ENCODE peak calls at places on chromosomes 13 and 19, in seven cellular contexts. One of them, this sample, is unnamed.

GRCh38 chr19:12721656-12722565 is 1.8 kb downstream of the TNPO2 start:
- DNase-seq in CD8-positive, alpha-beta memory T cell: peak; percentile 45
- DNase-seq in lower leg skin: peak; percentile 94
- DNase-seq in GM23338: peak; percentile 93
- DNase-seq in brain microvascular endothelial cell: peak; percentile 41
- DNase-seq in CD4-positive, CD25-positive, alpha-beta regulatory T cell: peak; percentile 63
- DNase-seq in breast epithelium: peak; percentile 69
- DNase-seq in this sample: peak; percentile 41

GRCh38 chr19:6761053-6761676 is 6.1 kb downstream of the SH2D3A start:
- DNase-seq in GM23338: peak; percentile 68
- DNase-seq in CD4-positive, CD25-positive, alpha-beta regulatory T cell: peak; percentile 39
- DNase-seq in brain microvascular endothelial cell: no peak
- DNase-seq in CD8-positive, alpha-beta memory T cell: no peak
- DNase-seq in lower leg skin: no peak
- DNase-seq in breast epithelium: no peak
- DNase-seq in this sample: no peak

GRCh38 chr13:43830481-43830873 is 43.7 kb upstream of the ENOX1 start:
- DNase-seq in brain microvascular endothelial cell: peak; percentile 43
- DNase-seq in lower leg skin: no peak
- DNase-seq in CD4-positive, CD25-positive, alpha-beta regulatory T cell: no peak
- DNase-seq in CD8-positive, alpha-beta memory T cell: no peak
- DNase-seq in breast epithelium: no peak
- DNase-seq in GM23338: no peak
- DNase-seq in this sample: no peak

GRCh38 chr13:46885018-46885417 is 11.8 kb downstream of the HTR2A start:
- DNase-seq in CD4-positive, CD25-positive, alpha-beta regulatory T cell: no peak
- DNase-seq in lower leg skin: no peak
- DNase-seq in CD8-positive, alpha-beta memory T cell: no peak
- DNase-seq in breast epithelium: no peak
- DNase-seq in brain microvascular endothelial cell: peak; percentile 38
- DNase-seq in GM23338: no peak
- DNase-seq in this sample: no peak

GRCh38 chr19:10517361-10517759 is at the start of gene S1PR5:
- DNase-seq in brain microvascular endothelial cell: no peak
- DNase-seq in GM23338: peak; percentile 68
- DNase-seq in lower leg skin: no peak
- DNase-seq in CD8-positive, alpha-beta memory T cell: peak; percentile 39
- DNase-seq in CD4-positive, CD25-positive, alpha-beta regulatory T cell: no peak
- DNase-seq in breast epithelium: no peak
- DNase-seq in this sample: no peak

GRCh38 chr19:13692096-13692495 is 72.2 kb upstream of the MRI1 start:
- DNase-seq in CD4-positive, CD25-positive, alpha-beta regulatory T cell: no peak
- DNase-seq in GM23338: no peak
- DNase-seq in breast epithelium: no peak
- DNase-seq in brain microvascular endothelial cell: no peak
- DNase-seq in CD8-positive, alpha-beta memory T cell: no peak
- DNase-seq in lower leg skin: no peak
- DNase-seq in this sample: peak; percentile 51

GRCh38 chr19:34479396-34479795 is 2.2 kb upstream of the WTIP start:
- DNase-seq in CD4-positive, CD25-positive, alpha-beta regulatory T cell: no peak
- DNase-seq in CD8-positive, alpha-beta memory T cell: no peak
- DNase-seq in brain microvascular endothelial cell: no peak
- DNase-seq in breast epithelium: no peak
- DNase-seq in GM23338: no peak
- DNase-seq in lower leg skin: peak; percentile 25
- DNase-seq in this sample: no peak

GRCh38 chr13:67043901-67044300 is 186.2 kb downstream of the PCDH9 start:
- DNase-seq in CD4-positive, CD25-positive, alpha-beta regulatory T cell: no peak
- DNase-seq in CD8-positive, alpha-beta memory T cell: no peak
- DNase-seq in GM23338: no peak
- DNase-seq in brain microvascular endothelial cell: peak; percentile 69
- DNase-seq in lower leg skin: no peak
- DNase-seq in breast epithelium: no peak
- DNase-seq in this sample: no peak

GRCh38 chr13:99005609-99006008 is 27.7 kb upstream of the DOCK9 start:
- DNase-seq in lower leg skin: no peak
- DNase-seq in brain microvascular endothelial cell: no peak
- DNase-seq in CD8-positive, alpha-beta memory T cell: no peak
- DNase-seq in GM23338: no peak
- DNase-seq in breast epithelium: no peak
- DNase-seq in CD4-positive, CD25-positive, alpha-beta regulatory T cell: no peak
- DNase-seq in this sample: no peak

GRCh38 chr13:43019811-43020210 is 3.6 kb upstream of the DNAJC15 start:
- DNase-seq in breast epithelium: no peak
- DNase-seq in lower leg skin: no peak
- DNase-seq in CD4-positive, CD25-positive, alpha-beta regulatory T cell: no peak
- DNase-seq in GM23338: no peak
- DNase-seq in CD8-positive, alpha-beta memory T cell: no peak
- DNase-seq in brain microvascular endothelial cell: no peak
- DNase-seq in this sample: no peak

GRCh38 chr19:38307597-38307996 is 3.5 kb downstream of the C19orf33 start:
- DNase-seq in CD8-positive, alpha-beta memory T cell: no peak
- DNase-seq in breast epithelium: no peak
- DNase-seq in brain microvascular endothelial cell: no peak
- DNase-seq in CD4-positive, CD25-positive, alpha-beta regulatory T cell: no peak
- DNase-seq in GM23338: no peak
- DNase-seq in lower leg skin: no peak
- DNase-seq in this sample: no peak

GRCh38 chr19:53545271-53546065 is 7.5 kb downstream of the ZNF331 start:
- DNase-seq in brain microvascular endothelial cell: peak; percentile 55
- DNase-seq in CD8-positive, alpha-beta memory T cell: no peak
- DNase-seq in GM23338: peak; percentile 17
- DNase-seq in lower leg skin: no peak
- DNase-seq in breast epithelium: no peak
- DNase-seq in CD4-positive, CD25-positive, alpha-beta regulatory T cell: no peak
- DNase-seq in this sample: no peak

GRCh38 chr13:22800726-22801401 is 379.9 kb upstream of the SGCG start:
- DNase-seq in CD4-positive, CD25-positive, alpha-beta regulatory T cell: no peak
- DNase-seq in breast epithelium: peak; percentile 21
- DNase-seq in brain microvascular endothelial cell: no peak
- DNase-seq in lower leg skin: no peak
- DNase-seq in GM23338: no peak
- DNase-seq in CD8-positive, alpha-beta memory T cell: no peak
- DNase-seq in this sample: no peak

GRCh38 chr19:33490041-33490451 is 31.5 kb downstream of the PEPD start:
- DNase-seq in CD8-positive, alpha-beta memory T cell: no peak
- DNase-seq in brain microvascular endothelial cell: no peak
- DNase-seq in lower leg skin: peak; percentile 70
- DNase-seq in GM23338: no peak
- DNase-seq in CD4-positive, CD25-positive, alpha-beta regulatory T cell: no peak
- DNase-seq in breast epithelium: no peak
- DNase-seq in this sample: no peak

GRCh38 chr13:40664100-40665060 is 2.1 kb downstream of the FOXO1 start:
- DNase-seq in CD8-positive, alpha-beta memory T cell: peak; percentile 67
- DNase-seq in lower leg skin: peak; percentile 96
- DNase-seq in CD4-positive, CD25-positive, alpha-beta regulatory T cell: peak; percentile 88
- DNase-seq in GM23338: peak; percentile 45
- DNase-seq in brain microvascular endothelial cell: peak; percentile 23
- DNase-seq in breast epithelium: peak; percentile 55
- DNase-seq in this sample: no peak

GRCh38 chr19:35852029-35852780 is at the start of gene NPHS1:
- DNase-seq in lower leg skin: no peak
- DNase-seq in CD4-positive, CD25-positive, alpha-beta regulatory T cell: no peak
- DNase-seq in breast epithelium: no peak
- DNase-seq in GM23338: no peak
- DNase-seq in brain microvascular endothelial cell: no peak
- DNase-seq in CD8-positive, alpha-beta memory T cell: no peak
- DNase-seq in this sample: no peak

GRCh38 chr19:38989066-38989605 is 13.6 kb upstream of the FBXO17 start:
- DNase-seq in CD8-positive, alpha-beta memory T cell: no peak
- DNase-seq in CD4-positive, CD25-positive, alpha-beta regulatory T cell: no peak
- DNase-seq in GM23338: peak; percentile 82
- DNase-seq in brain microvascular endothelial cell: no peak
- DNase-seq in breast epithelium: peak; percentile 21
- DNase-seq in lower leg skin: no peak
- DNase-seq in this sample: no peak

GRCh38 chr13:100589178-100589725 is 663 bp upstream of the GGACT start:
- DNase-seq in brain microvascular endothelial cell: no peak
- DNase-seq in lower leg skin: no peak
- DNase-seq in CD4-positive, CD25-positive, alpha-beta regulatory T cell: no peak
- DNase-seq in GM23338: no peak
- DNase-seq in CD8-positive, alpha-beta memory T cell: no peak
- DNase-seq in breast epithelium: no peak
- DNase-seq in this sample: no peak

GRCh38 chr13:78460176-78460575 is 143.2 kb downstream of the POU4F1 start:
- DNase-seq in breast epithelium: no peak
- DNase-seq in CD8-positive, alpha-beta memory T cell: no peak
- DNase-seq in brain microvascular endothelial cell: no peak
- DNase-seq in CD4-positive, CD25-positive, alpha-beta regulatory T cell: no peak
- DNase-seq in lower leg skin: no peak
- DNase-seq in GM23338: no peak
- DNase-seq in this sample: no peak

GRCh38 chr19:19524053-19524452 is 4.7 kb upstream of the YJEFN3 start:
- DNase-seq in CD8-positive, alpha-beta memory T cell: no peak
- DNase-seq in CD4-positive, CD25-positive, alpha-beta regulatory T cell: no peak
- DNase-seq in breast epithelium: no peak
- DNase-seq in brain microvascular endothelial cell: no peak
- DNase-seq in GM23338: no peak
- DNase-seq in lower leg skin: no peak
- DNase-seq in this sample: no peak

GRCh38 chr19:19457691-19458090 is 52.2 kb downstream of the GATAD2A start:
- DNase-seq in lower leg skin: no peak
- DNase-seq in CD4-positive, CD25-positive, alpha-beta regulatory T cell: no peak
- DNase-seq in GM23338: no peak
- DNase-seq in breast epithelium: no peak
- DNase-seq in brain microvascular endothelial cell: no peak
- DNase-seq in CD8-positive, alpha-beta memory T cell: no peak
- DNase-seq in this sample: no peak

GRCh38 chr19:35116085-35116801 is 620 bp downstream of the FXYD3 start:
- DNase-seq in CD8-positive, alpha-beta memory T cell: no peak
- DNase-seq in GM23338: no peak
- DNase-seq in CD4-positive, CD25-positive, alpha-beta regulatory T cell: no peak
- DNase-seq in breast epithelium: peak; percentile 69
- DNase-seq in lower leg skin: peak; percentile 89
- DNase-seq in brain microvascular endothelial cell: no peak
- DNase-seq in this sample: no peak

GRCh38 chr19:34480971-34481821 is at the start of gene WTIP:
- DNase-seq in brain microvascular endothelial cell: peak; percentile 64
- DNase-seq in breast epithelium: peak; percentile 52
- DNase-seq in CD8-positive, alpha-beta memory T cell: no peak
- DNase-seq in GM23338: peak; percentile 89
- DNase-seq in CD4-positive, CD25-positive, alpha-beta regulatory T cell: no peak
- DNase-seq in lower leg skin: peak; percentile 92
- DNase-seq in this sample: no peak

GRCh38 chr13:30972888-30973377 is 40.5 kb downstream of the TEX26 start:
- DNase-seq in breast epithelium: no peak
- DNase-seq in GM23338: no peak
- DNase-seq in CD8-positive, alpha-beta memory T cell: no peak
- DNase-seq in lower leg skin: no peak
- DNase-seq in brain microvascular endothelial cell: no peak
- DNase-seq in CD4-positive, CD25-positive, alpha-beta regulatory T cell: no peak
- DNase-seq in this sample: no peak

GRCh38 chr19:51830263-51830662 is 35.3 kb downstream of the FPR3 start:
- DNase-seq in CD4-positive, CD25-positive, alpha-beta regulatory T cell: no peak
- DNase-seq in CD8-positive, alpha-beta memory T cell: no peak
- DNase-seq in breast epithelium: no peak
- DNase-seq in brain microvascular endothelial cell: no peak
- DNase-seq in lower leg skin: no peak
- DNase-seq in GM23338: no peak
- DNase-seq in this sample: no peak

GRCh38 chr13:46551410-46552301 is 1.3 kb upstream of the LRCH1 start:
- DNase-seq in CD8-positive, alpha-beta memory T cell: peak; percentile 57
- DNase-seq in lower leg skin: peak; percentile 95
- DNase-seq in breast epithelium: peak; percentile 78
- DNase-seq in CD4-positive, CD25-positive, alpha-beta regulatory T cell: peak; percentile 55
- DNase-seq in brain microvascular endothelial cell: peak; percentile 78
- DNase-seq in GM23338: peak; percentile 87
- DNase-seq in this sample: no peak

GRCh38 chr13:112227031-112227430 is 149.1 kb upstream of the SPACA7 start:
- DNase-seq in CD4-positive, CD25-positive, alpha-beta regulatory T cell: no peak
- DNase-seq in GM23338: no peak
- DNase-seq in brain microvascular endothelial cell: no peak
- DNase-seq in breast epithelium: no peak
- DNase-seq in CD8-positive, alpha-beta memory T cell: no peak
- DNase-seq in lower leg skin: peak; percentile 69
- DNase-seq in this sample: no peak

GRCh38 chr19:19146000-19146608 is 7.8 kb upstream of the TMEM161A start:
- DNase-seq in lower leg skin: peak; percentile 97
- DNase-seq in breast epithelium: peak; percentile 75
- DNase-seq in GM23338: peak; percentile 89
- DNase-seq in CD8-positive, alpha-beta memory T cell: peak; percentile 80
- DNase-seq in brain microvascular endothelial cell: peak; percentile 37
- DNase-seq in CD4-positive, CD25-positive, alpha-beta regulatory T cell: peak; percentile 80
- DNase-seq in this sample: peak; percentile 50

GRCh38 chr19:288911-289310 is 2.3 kb downstream of the PLPP2 start:
- DNase-seq in GM23338: no peak
- DNase-seq in CD4-positive, CD25-positive, alpha-beta regulatory T cell: no peak
- DNase-seq in CD8-positive, alpha-beta memory T cell: no peak
- DNase-seq in lower leg skin: peak; percentile 83
- DNase-seq in breast epithelium: no peak
- DNase-seq in brain microvascular endothelial cell: no peak
- DNase-seq in this sample: no peak

GRCh38 chr19:17949956-17950309 is 17.0 kb upstream of the KCNN1 start:
- DNase-seq in brain microvascular endothelial cell: no peak
- DNase-seq in CD8-positive, alpha-beta memory T cell: no peak
- DNase-seq in lower leg skin: no peak
- DNase-seq in CD4-positive, CD25-positive, alpha-beta regulatory T cell: no peak
- DNase-seq in breast epithelium: no peak
- DNase-seq in GM23338: peak; percentile 77
- DNase-seq in this sample: no peak
- H3K4me3 ChIP-seq in brain microvascular endothelial cell: no peak overlapping the region
- H3K4me3 ChIP-seq in CD8-positive, alpha-beta memory T cell: no peak overlapping the region
- H3K4me3 ChIP-seq in lower leg skin: no peak overlapping the region
- H3K4me3 ChIP-seq in CD4-positive, CD25-positive, alpha-beta regulatory T cell: no peak overlapping the region
- H3K4me3 ChIP-seq in breast epithelium: peak overlapping the region; percentile 23
- H3K4me3 ChIP-seq in GM23338: peak overlapping the region; percentile 72
- H3K4me3 ChIP-seq in this sample: peak overlapping the region; percentile 41

DNA sequence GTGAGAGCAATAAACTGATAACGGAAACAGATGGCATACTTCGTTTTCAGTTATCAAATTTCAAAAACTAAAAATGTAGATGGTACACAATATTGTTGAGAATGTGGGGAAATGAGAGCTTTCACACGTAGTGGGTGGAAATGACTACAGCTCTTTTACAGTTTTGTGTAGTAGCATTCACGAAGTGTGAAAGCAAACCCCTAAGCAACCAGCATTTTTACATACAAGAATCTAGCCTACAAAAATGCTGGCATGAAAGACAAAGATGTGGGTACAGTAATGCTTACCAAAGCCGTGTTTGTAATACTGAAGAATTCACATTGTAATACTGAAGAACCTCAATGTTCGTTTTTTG is 6.3 kb upstream of the ZNF283 start:
- DNase-seq in breast epithelium: no peak
- DNase-seq in CD4-positive, CD25-positive, alpha-beta regulatory T cell: no peak
- DNase-seq in lower leg skin: no peak
- DNase-seq in GM23338: no peak
- DNase-seq in brain microvascular endothelial cell: no peak
- DNase-seq in CD8-positive, alpha-beta memory T cell: no peak
- DNase-seq in this sample: no peak
- H3K4me3 ChIP-seq in breast epithelium: peak overlapping the region; percentile 70
- H3K4me3 ChIP-seq in CD4-positive, CD25-positive, alpha-beta regulatory T cell: peak overlapping the region; percentile 63
- H3K4me3 ChIP-seq in lower leg skin: peak overlapping the region; percentile 9
- H3K4me3 ChIP-seq in GM23338: peak overlapping the region; percentile 45
- H3K4me3 ChIP-seq in brain microvascular endothelial cell: peak overlapping the region; percentile 46
- H3K4me3 ChIP-seq in CD8-positive, alpha-beta memory T cell: peak overlapping the region; percentile 21
- H3K4me3 ChIP-seq in this sample: no peak overlapping the region

GRCh38 chr19:45440259-45440638 is 16.5 kb upstream of the ERCC1 start:
- DNase-seq in lower leg skin: no peak
- DNase-seq in CD8-positive, alpha-beta memory T cell: no peak
- DNase-seq in brain microvascular endothelial cell: no peak
- DNase-seq in breast epithelium: no peak
- DNase-seq in CD4-positive, CD25-positive, alpha-beta regulatory T cell: no peak
- DNase-seq in GM23338: peak; percentile 27
- DNase-seq in this sample: no peak
- H3K4me3 ChIP-seq in lower leg skin: no peak overlapping the region
- H3K4me3 ChIP-seq in CD8-positive, alpha-beta memory T cell: peak overlapping the region; percentile 47
- H3K4me3 ChIP-seq in brain microvascular endothelial cell: peak overlapping the region; percentile 50
- H3K4me3 ChIP-seq in breast epithelium: peak overlapping the region; percentile 88
- H3K4me3 ChIP-seq in CD4-positive, CD25-positive, alpha-beta regulatory T cell: no peak overlapping the region
- H3K4me3 ChIP-seq in GM23338: peak overlapping the region; percentile 87
- H3K4me3 ChIP-seq in this sample: peak overlapping the region; percentile 53

GRCh38 chr13:50209646-50210045 is 194.4 kb downstream of the KCNRG start:
- DNase-seq in brain microvascular endothelial cell: no peak
- DNase-seq in CD4-positive, CD25-positive, alpha-beta regulatory T cell: no peak
- DNase-seq in GM23338: no peak
- DNase-seq in breast epithelium: no peak
- DNase-seq in lower leg skin: no peak
- DNase-seq in CD8-positive, alpha-beta memory T cell: no peak
- DNase-seq in this sample: no peak
- H3K4me3 ChIP-seq in brain microvascular endothelial cell: no peak overlapping the region
- H3K4me3 ChIP-seq in CD4-positive, CD25-positive, alpha-beta regulatory T cell: no peak overlapping the region
- H3K4me3 ChIP-seq in GM23338: no peak overlapping the region
- H3K4me3 ChIP-seq in breast epithelium: no peak overlapping the region
- H3K4me3 ChIP-seq in lower leg skin: no peak overlapping the region
- H3K4me3 ChIP-seq in CD8-positive, alpha-beta memory T cell: no peak overlapping the region
- H3K4me3 ChIP-seq in this sample: no peak overlapping the region